ENCODE peak calls at places on chromosomes 3 and 15, in seven cellular contexts. W is aorta, O is stomach, F is tibial artery, Y is HAP-1, G is fibroblast of the aortic adventitia, A is cardiac fibroblast. R is an unnamed sample.

GRCh38 chr15:82544431-82544830 is 4.2 kb upstream of the RPS17 start:
- DNase-seq in W (no peak), O (no peak), F (no peak), Y (no peak), G (no peak), A (no peak), R (no peak)

GRCh38 chr3:38327335-38328009 is 19.1 kb upstream of the XYLB start:
- DNase-seq in W (no peak), O (no peak), F (no peak), Y (no peak), G (peak), A (peak), R (peak)

GRCh38 chr3:142852009-142852408 is 36.9 kb downstream of the PCOLCE2 start:
- DNase-seq in W (no peak), O (no peak), F (no peak), Y (no peak), G (no peak), A (no peak), R (no peak)

GRCh38 chr3:171963546-171963945 is 75.8 kb upstream of the FNDC3B start:
- DNase-seq in W (no peak), O (no peak), F (no peak), Y (no peak), G (no peak), A (no peak), R (no peak)

GRCh38 chr3:4548769-4549168 is 55.6 kb downstream of the ITPR1 start:
- DNase-seq in W (no peak), O (no peak), F (no peak), Y (no peak), G (no peak), A (no peak), R (no peak)

GRCh38 chr3:157082305-157082981 is 77.5 kb downstream of the CCNL1 start:
- DNase-seq in W (no peak), O (peak), F (no peak), Y (no peak), G (peak), A (no peak), R (peak)

GRCh38 chr15:74988007-74988800 is 7.2 kb upstream of the SCAMP5 start:
- DNase-seq in W (peak), O (peak), F (no peak), Y (peak), G (peak), A (peak), R (no peak)

GRCh38 chr3:184016169-184016570 is 1.5 kb downstream of the ABCC5 start:
- DNase-seq in W (no peak), O (no peak), F (no peak), Y (no peak), G (no peak), A (no peak), R (no peak)

GRCh38 chr3:15646924-15647511 is 45.5 kb downstream of the BTD start:
- DNase-seq in W (peak), O (no peak), F (peak), Y (no peak), G (peak), A (peak), R (peak)

GRCh38 chr3:117127147-117127546 is 417.6 kb downstream of the TUSC7 start:
- DNase-seq in W (no peak), O (no peak), F (no peak), Y (no peak), G (no peak), A (no peak), R (no peak)

GRCh38 chr3:174125267-174125844 is 727.8 kb downstream of the NLGN1 start:
- DNase-seq in W (no peak), O (no peak), F (no peak), Y (peak), G (peak), A (peak), R (peak)

GRCh38 chr15:101240364-101240763 is 11.5 kb downstream of the CHSY1 start:
- DNase-seq in W (no peak), O (no peak), F (no peak), Y (no peak), G (peak), A (peak), R (peak)

GRCh38 chr3:13087320-13087985 is 14.2 kb upstream of the IQSEC1 start:
- DNase-seq in W (no peak), O (no peak), F (no peak), Y (no peak), G (no peak), A (no peak), R (no peak)

GRCh38 chr3:104763007-104763406 is 603.7 kb upstream of the ALCAM start:
- DNase-seq in W (no peak), O (no peak), F (peak), Y (no peak), G (peak), A (peak), R (no peak)

GRCh38 chr3:32577621-32578556 is 7.2 kb upstream of the DYNC1LI1 start:
- DNase-seq in W (no peak), O (no peak), F (no peak), Y (no peak), G (peak), A (peak), R (no peak)
- H3K4me3 ChIP-seq in W (no peak), O (no peak), F (peak), Y (no peak), G (peak), A (peak), R (no peak)

GRCh38 chr15:43492673-43493601 is at the start of gene TP53BP1:
- DNase-seq in W (peak), O (peak), F (peak), Y (peak), G (peak), A (peak), R (peak)

GRCh38 chr15:43492266-43492665 is 690 bp downstream of the TP53BP1 start:
- DNase-seq in W (no peak), O (no peak), F (no peak), Y (no peak), G (no peak), A (no peak), R (no peak)

GRCh38 chr15:43498988-43499387 is 6.0 kb upstream of the TP53BP1 start:
- DNase-seq in W (no peak), O (no peak), F (no peak), Y (no peak), G (no peak), A (no peak), R (no peak)

GRCh38 chr15:43488790-43489585 is 4.0 kb downstream of the TP53BP1 start:
- DNase-seq in W (no peak), O (no peak), F (no peak), Y (no peak), G (peak), A (peak), R (no peak)

DNA sequence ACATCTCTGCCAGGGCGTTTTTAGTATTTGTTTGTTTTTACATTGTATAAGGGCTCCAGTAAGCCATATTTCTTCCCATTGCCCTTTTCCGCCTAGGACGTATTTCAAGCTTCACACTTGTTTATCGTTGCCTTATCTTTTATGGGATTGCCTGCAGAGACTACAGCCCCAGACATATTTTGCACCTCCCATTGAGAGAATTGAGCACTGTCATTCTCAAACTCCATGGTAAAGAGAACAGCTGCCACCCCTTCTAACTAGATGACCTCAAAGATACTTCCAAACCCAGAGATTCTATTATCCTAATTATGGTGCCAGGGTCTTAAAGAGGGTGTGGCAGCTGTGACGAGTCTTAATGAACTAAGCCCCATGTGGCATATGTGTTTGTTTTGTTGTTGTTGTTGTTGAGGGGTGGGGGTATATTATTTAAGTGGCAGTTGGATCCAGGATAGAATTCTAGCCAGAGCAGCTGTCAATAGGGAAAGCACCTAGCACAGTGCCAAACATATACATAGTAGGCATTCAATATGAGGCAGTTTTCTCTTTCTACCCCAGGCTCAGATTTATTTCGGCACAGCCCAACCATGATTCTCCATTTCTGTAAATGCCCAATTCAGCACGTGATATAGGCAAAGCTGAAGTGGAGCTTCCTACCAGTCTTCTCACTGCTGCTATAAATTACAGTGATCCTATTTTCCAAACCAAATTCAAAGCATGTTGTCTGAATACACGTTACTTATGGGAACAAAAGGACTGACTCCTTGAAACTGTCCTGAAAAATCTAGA is 924 bp upstream of the TP53BP1 start:
- DNase-seq in W (no peak), O (no peak), F (no peak), Y (no peak), G (no peak), A (no peak), R (no peak)
- H3K4me3 ChIP-seq in W (no peak), O (peak), F (peak), Y (peak), G (no peak), A (no peak), R (peak)

GRCh38 chr3:198081421-198081844 is 121.4 kb downstream of the LMLN start:
- DNase-seq in W (no peak), O (no peak), F (no peak), Y (no peak), G (no peak), A (no peak), R (no peak)
- H3K4me3 ChIP-seq in W (no peak), O (no peak), F (no peak), Y (peak), G (no peak), A (no peak), R (no peak)

GRCh38 chr15:70761931-70762468 is 1.4 kb downstream of the UACA start:
- DNase-seq in W (no peak), O (no peak), F (no peak), Y (peak), G (peak), A (peak), R (no peak)
- H3K4me3 ChIP-seq in W (peak), O (peak), F (peak), Y (peak), G (peak), A (peak), R (peak)

GRCh38 chr15:78339559-78339958 is 594 bp upstream of the CRABP1 start:
- DNase-seq in W (peak), O (no peak), F (no peak), Y (no peak), G (no peak), A (no peak), R (no peak)
- H3K4me3 ChIP-seq in W (no peak), O (no peak), F (no peak), Y (no peak), G (no peak), A (no peak), R (no peak)

DNA sequence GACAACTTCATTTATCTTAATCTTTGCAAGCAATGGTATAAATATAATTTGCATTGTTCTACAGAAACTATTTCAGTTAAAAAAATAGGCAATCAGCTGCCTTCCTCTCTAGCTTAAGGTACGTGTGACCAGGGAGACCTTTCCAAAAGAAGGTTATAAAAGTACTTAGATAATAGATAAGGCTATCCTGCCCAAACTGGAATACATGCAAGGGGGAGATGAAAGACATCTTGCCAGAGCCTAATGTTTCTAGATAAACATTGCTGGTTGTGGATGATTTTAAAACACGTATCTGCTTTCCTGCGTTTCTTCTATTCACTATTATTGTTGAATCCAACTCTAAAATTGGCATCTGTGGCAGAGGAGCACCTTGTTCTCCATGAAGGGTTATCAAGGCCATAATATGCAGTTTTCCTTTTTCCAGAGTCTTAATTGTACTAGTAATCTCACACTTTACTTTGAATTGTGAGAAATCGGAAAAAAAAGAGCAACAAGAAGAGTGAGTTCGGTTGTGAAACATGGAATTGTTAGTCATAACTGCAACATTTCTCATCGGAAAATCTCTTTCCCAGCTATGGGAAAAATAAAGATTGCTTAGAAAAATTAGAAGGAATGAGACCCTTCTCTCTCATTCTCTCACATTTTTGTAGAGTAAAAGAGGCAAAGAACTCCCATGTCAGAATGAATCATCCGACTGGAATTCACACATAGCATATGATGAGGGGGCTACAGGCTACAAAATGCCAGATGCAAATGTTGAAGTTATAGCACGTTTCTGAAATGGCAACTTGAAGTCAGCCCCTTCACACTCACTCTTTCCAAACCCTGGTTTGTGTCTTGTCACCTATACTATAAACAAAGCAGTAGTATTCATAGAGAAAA is 936.1 kb upstream of the NR2F2 start:
- DNase-seq in W (no peak), O (no peak), F (no peak), Y (no peak), G (peak), A (peak), R (peak)
- H3K4me3 ChIP-seq in W (no peak), O (no peak), F (peak), Y (no peak), G (no peak), A (no peak), R (no peak)

GRCh38 chr15:48627260-48627969 is 18.1 kb downstream of the FBN1 start:
- DNase-seq in W (no peak), O (no peak), F (no peak), Y (peak), G (peak), A (peak), R (no peak)
- H3K4me3 ChIP-seq in W (no peak), O (no peak), F (no peak), Y (no peak), G (peak), A (no peak), R (no peak)

GRCh38 chr3:196519738-196520122 is 4.6 kb upstream of the SMCO1 start:
- DNase-seq in W (no peak), O (no peak), F (no peak), Y (no peak), G (no peak), A (no peak), R (no peak)

GRCh38 chr3:196514913-196515621 is at the start of gene SMCO1:
- DNase-seq in W (no peak), O (no peak), F (no peak), Y (no peak), G (no peak), A (no peak), R (no peak)

GRCh38 chr3:196518999-196519737 is 4.0 kb upstream of the SMCO1 start:
- DNase-seq in W (peak), O (peak), F (peak), Y (peak), G (peak), A (peak), R (no peak)

GRCh38 chr3:196517919-196518318 is 2.8 kb upstream of the SMCO1 start:
- DNase-seq in W (no peak), O (peak), F (no peak), Y (peak), G (peak), A (peak), R (no peak)

DNA sequence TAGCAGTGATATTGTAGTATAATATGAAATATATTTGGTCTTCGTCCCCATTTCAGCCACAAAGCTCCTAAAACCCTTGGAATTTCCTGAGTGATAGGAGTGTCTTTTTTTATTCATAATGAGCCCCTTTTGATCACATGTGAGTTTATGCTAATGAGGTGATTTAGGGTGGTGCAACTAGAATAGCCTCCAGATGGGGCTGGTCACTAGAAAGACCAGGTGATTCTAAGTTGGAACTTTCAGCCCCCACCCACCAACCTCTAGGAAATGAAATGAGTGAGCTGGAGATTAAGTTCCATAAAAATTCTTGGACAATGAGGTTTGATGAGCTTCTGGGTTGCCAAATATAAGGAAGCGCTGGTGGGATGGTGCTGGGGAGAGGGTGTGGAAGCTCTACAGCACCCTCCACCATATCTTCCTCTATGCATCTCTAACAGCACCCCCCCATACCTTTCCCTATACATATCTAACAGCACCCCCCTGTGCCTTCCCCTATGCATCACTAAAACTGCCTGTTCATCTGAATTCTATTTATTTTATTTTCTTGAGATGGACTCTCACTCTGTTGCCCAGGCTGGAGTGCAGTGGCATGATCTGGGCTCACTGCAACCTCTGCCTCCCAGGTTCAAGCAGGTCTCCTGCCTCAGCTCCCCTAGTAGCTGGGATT is 2.1 kb upstream of the SMCO1 start:
- DNase-seq in W (no peak), O (no peak), F (no peak), Y (peak), G (no peak), A (no peak), R (no peak)
- H3K4me3 ChIP-seq in W (no peak), O (no peak), F (no peak), Y (peak), G (no peak), A (no peak), R (no peak)